ENCODE peak calls at places on chromosome 21, in nine cellular contexts. O, V, P, Z, F, R, A, L and C are unnamed samples. For H3K27me3 and H3K36me3, the result is how much of the 10 kb centered on the place peaks cover.

GRCh38 chr21:46058339-46059145 is 39.4 kb upstream of the COL6A2 start:
- DNase-seq in O (no peak), V (no peak), P (no peak), Z (no peak), F (no peak), R (no peak), A (peak), L (peak), C (no peak)

GRCh38 chr21:29938968-29939858 is 583 bp downstream of the GRIK1 start:
- DNase-seq in O (peak), V (no peak), P (no peak), Z (no peak), F (no peak), R (no peak), A (peak), L (no peak), C (no peak)

GRCh38 chr21:32753818-32754610 is 17.5 kb downstream of the PAXBP1 start:
- DNase-seq in O (no peak), V (no peak), P (no peak), Z (no peak), F (no peak), R (no peak), A (no peak), L (no peak), C (no peak)

GRCh38 chr21:40902993-40903392 is 56.0 kb upstream of the DSCAM start:
- DNase-seq in O (no peak), V (no peak), P (no peak), Z (no peak), F (no peak), R (no peak), A (no peak), L (no peak), C (no peak)

GRCh38 chr21:44875341-44875740 is 1.9 kb upstream of the PTTG1IP start:
- DNase-seq in O (peak), V (no peak), P (peak), Z (no peak), F (peak), R (peak), A (no peak), L (no peak), C (no peak)

GRCh38 chr21:45818276-45818903 is 163.2 kb upstream of the COL6A1 start:
- DNase-seq in O (peak), V (no peak), P (no peak), Z (no peak), F (no peak), R (no peak), A (no peak), L (no peak), C (no peak)

GRCh38 chr21:44890338-44890931 is 16.9 kb upstream of the PTTG1IP start:
- DNase-seq in O (no peak), V (peak), P (no peak), Z (no peak), F (peak), R (no peak), A (peak), L (no peak), C (no peak)

GRCh38 chr21:37244506-37245083 is 22.5 kb downstream of the VPS26C start:
- DNase-seq in O (peak), V (no peak), P (peak), Z (no peak), F (no peak), R (no peak), A (no peak), L (no peak), C (no peak)

GRCh38 chr21:45868488-45868887 is 113.1 kb upstream of the COL6A1 start:
- DNase-seq in O (no peak), V (no peak), P (no peak), Z (no peak), F (no peak), R (no peak), A (no peak), L (no peak), C (no peak)

GRCh38 chr21:46459356-46460112 is 843 bp downstream of the DIP2A start:
- DNase-seq in O (peak), V (peak), P (peak), Z (peak), F (peak), R (peak), A (peak), L (peak), C (no peak)

GRCh38 chr21:45032332-45032731 is 42.0 kb upstream of the ADARB1 start:
- DNase-seq in O (no peak), V (no peak), P (no peak), Z (no peak), F (no peak), R (no peak), A (peak), L (no peak), C (no peak)

GRCh38 chr21:32624726-32625125 is 12.5 kb upstream of the CFAP298 start:
- DNase-seq in O (peak), V (no peak), P (no peak), Z (no peak), F (no peak), R (no peak), A (no peak), L (no peak), C (no peak)

DNA sequence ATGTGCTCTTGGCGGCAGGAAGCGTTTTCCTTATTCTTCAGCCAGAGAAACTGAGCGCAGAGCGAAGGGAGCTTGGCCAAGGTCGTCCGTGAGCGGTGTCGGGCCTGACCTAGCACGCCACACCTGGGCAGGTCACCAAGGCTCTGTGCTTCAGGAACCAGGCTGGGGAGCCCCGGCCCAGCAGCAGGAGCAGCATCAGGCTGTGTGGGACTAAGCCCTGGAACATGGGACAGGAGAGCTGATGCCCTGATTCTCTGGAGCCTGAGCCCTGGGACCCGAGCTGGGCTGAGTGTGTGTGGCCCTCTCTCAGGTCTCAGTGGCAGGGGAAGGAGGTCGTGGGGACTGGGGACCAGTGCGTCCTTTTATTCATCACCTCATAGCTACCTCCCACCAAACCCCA is 65.2 kb upstream of the ABCG1 start:
- DNase-seq in O (no peak), V (no peak), P (no peak), Z (no peak), F (no peak), R (no peak), A (peak), L (no peak), C (no peak)
- H3K27me3 ChIP-seq in O (under half), V (under half), P (under half), Z (under half), F (under half), R (under half), A (under half), L (under half), C (under half)

DNA sequence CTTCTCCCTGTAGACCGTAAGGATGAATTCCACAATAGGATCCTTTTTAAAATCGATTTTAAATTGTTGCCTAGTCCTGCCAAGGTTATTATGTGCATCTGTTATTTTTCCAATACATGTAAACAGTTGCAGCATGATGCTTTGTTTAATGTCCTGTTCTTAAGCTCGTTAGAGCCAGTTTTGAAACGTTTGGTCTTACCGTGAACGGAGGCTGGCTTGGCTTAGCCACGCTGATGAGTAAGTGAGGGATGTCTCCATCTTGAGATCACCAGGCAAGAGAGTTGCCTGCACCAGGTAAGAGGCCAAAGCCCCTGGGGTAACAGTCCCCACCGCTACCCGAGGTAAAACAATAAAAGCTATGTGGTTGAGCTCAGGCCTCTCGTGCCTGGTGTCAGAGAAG is 17.3 kb downstream of the CSTB start:
- DNase-seq in O (no peak), V (no peak), P (no peak), Z (no peak), F (no peak), R (no peak), A (no peak), L (no peak), C (no peak)
- H3K36me3 ChIP-seq in O (under half), V (half or more), P (under half), Z (under half), F (under half), R (under half), A (under half), L (under half), C (under half)

DNA sequence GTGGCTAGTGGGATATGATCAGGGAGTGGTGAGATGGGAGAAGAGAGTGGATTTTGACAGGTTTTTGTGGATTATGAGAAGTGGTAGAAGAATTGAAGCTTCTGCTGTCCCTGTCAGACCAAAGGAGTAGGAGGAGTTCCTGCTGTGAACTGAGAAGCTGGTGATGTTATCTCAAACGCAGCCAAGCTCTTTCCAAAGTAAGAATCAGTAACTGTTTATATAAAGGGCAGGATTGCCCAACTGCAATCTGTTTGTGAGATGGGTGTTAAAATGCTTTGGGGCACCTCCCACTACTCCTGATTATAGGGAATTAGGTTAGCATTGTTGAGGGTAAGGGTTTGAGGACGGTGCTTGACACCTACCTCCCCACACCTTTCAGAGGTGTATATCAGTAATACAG is 60.5 kb upstream of the USP25 start:
- DNase-seq in O (peak), V (no peak), P (no peak), Z (no peak), F (no peak), R (no peak), A (no peak), L (no peak), C (no peak)
- H3K27ac ChIP-seq in O (no peak), V (no peak), P (no peak), Z (no peak), F (no peak), R (no peak), A (no peak), L (no peak), C (no peak)

GRCh38 chr21:36010801-36011200 is 49.5 kb downstream of the SETD4 start:
- DNase-seq in O (no peak), V (no peak), P (no peak), Z (no peak), F (no peak), R (no peak), A (no peak), L (no peak), C (no peak)

GRCh38 chr21:36015096-36015495 is 45.2 kb downstream of the SETD4 start:
- DNase-seq in O (no peak), V (no peak), P (no peak), Z (no peak), F (no peak), R (no peak), A (no peak), L (no peak), C (no peak)
- H3K27me3 ChIP-seq in O (under half), V (under half), P (under half), Z (under half), F (under half), R (under half), A (under half), L (under half), C (under half)

GRCh38 chr21:42285569-42286245 is 29.5 kb downstream of the TFF3 start:
- DNase-seq in O (no peak), V (no peak), P (no peak), Z (no peak), F (no peak), R (no peak), A (no peak), L (no peak), C (no peak)

GRCh38 chr21:42287193-42288083 is 27.8 kb downstream of the TFF3 start:
- DNase-seq in O (peak), V (no peak), P (no peak), Z (no peak), F (no peak), R (no peak), A (peak), L (no peak), C (no peak)

GRCh38 chr21:42289926-42290325 is 25.3 kb downstream of the TFF3 start:
- DNase-seq in O (no peak), V (peak), P (no peak), Z (peak), F (peak), R (no peak), A (peak), L (peak), C (no peak)

GRCh38 chr21:42288962-42289361 is 26.2 kb downstream of the TFF3 start:
- DNase-seq in O (no peak), V (no peak), P (no peak), Z (no peak), F (no peak), R (no peak), A (no peak), L (no peak), C (no peak)

DNA sequence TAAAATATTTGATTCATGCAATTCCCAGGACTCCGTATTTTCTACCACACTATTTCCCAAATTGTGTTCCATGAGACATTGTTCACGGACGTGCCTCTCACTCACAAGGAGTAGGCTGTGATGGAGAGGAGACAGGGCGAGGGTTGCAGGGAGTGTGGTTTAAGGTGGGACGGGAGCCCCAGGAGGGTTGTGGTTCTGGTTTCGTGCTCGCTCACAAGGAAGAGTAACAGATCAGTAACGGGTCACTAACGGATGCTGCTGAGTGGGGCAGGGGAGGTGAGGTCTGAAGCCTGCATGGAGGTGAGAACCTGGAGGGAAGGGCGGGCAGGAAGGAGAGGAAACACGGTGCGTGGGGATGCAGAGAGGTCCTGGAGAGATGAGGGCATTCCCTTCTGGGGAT is 28.8 kb downstream of the TFF3 start:
- DNase-seq in O (no peak), V (no peak), P (no peak), Z (no peak), F (no peak), R (no peak), A (peak), L (no peak), C (no peak)
- H3K36me3 ChIP-seq in O (under half), V (half or more), P (under half), Z (under half), F (under half), R (under half), A (under half), L (under half), C (under half)

GRCh38 chr21:38924954-38925353 is 119.2 kb downstream of the ETS2 start:
- DNase-seq in O (no peak), V (no peak), P (no peak), Z (no peak), F (no peak), R (no peak), A (no peak), L (no peak), C (no peak)
- H3K27ac ChIP-seq in O (peak), V (no peak), P (no peak), Z (no peak), F (no peak), R (no peak), A (peak), L (peak), C (no peak)

DNA sequence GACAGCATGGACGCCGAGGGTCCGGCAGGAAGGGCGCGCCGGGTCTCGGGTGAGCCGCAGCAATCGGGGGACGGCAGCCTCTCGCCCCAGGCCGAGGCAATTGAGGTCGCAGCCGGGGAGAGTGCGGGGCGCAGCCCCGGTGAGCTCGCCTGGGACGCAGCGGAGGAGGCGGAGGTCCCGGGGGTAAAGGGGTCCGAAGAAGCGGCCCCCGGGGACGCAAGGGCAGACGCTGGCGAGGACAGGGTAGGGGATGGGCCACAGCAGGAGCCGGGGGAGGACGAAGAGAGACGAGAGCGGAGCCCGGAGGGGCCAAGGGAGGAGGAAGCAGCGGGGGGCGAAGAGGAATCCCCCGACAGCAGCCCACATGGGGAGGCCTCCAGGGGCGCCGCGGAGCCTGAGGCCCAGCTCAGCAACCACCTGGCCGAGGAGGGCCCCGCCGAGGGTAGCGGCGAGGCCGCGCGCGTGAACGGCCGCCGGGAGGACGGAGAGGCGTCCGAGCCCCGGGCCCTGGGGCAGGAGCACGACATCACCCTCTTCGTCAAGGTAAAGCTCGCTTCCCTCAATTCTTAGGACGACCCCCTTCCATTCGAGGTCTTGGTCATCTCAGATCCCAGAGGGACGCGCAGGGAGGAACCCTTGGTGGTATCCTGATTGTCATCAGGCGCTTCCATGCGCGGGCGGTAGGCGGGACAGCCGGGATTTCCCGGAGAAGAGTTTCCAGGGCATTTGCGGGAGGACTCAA is 1.6 kb downstream of the CLIC6 start:
- DNase-seq in O (peak), V (no peak), P (no peak), Z (no peak), F (no peak), R (no peak), A (peak), L (no peak), C (no peak)
- H3K27me3 ChIP-seq in O (under half), V (half or more), P (under half), Z (under half), F (under half), R (half or more), A (under half), L (under half), C (under half)

GRCh38 chr21:15444118-15444960 is 285.4 kb upstream of the USP25 start:
- DNase-seq in O (no peak), V (no peak), P (no peak), Z (no peak), F (no peak), R (no peak), A (no peak), L (no peak), C (no peak)
- H3K36me3 ChIP-seq in O (under half), V (under half), P (under half), Z (under half), F (under half), R (under half), A (under half), L (under half), C (under half)

DNA sequence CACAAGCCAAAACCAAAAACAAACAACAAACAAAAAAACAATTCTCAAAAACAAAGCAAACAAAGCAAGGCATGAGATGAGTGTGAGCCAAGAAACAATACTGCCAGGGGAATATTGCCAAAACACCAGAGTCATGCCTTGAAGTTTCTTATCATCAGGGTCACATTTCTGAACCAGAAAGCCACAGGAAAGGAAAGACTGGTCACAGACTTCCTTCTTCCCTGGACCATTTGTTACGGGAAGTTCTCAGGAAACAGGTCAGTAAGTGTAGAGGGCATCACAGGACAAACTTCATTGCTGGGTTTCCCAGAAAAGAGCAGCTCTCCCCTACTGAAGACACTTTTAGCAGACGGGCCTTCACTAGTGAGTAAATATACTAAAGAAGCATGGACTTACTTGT is 191.2 kb downstream of the GABPA start:
- DNase-seq in O (peak), V (no peak), P (no peak), Z (no peak), F (no peak), R (peak), A (no peak), L (peak), C (no peak)
- H3K27ac ChIP-seq in O (no peak), V (peak), P (no peak), Z (peak), F (no peak), R (peak), A (peak), L (peak), C (no peak)